ENCODE peak calls at places on chromosomes 3 and 15, in seven cellular contexts. One of them, this sample, is unnamed.

GRCh38 chr3:99753268-99753975 is 64.2 kb upstream of the CMSS1 start:
- DNase-seq in heart left ventricle: peak
- DNase-seq in transverse colon: no peak
- DNase-seq in A549: peak
- DNase-seq in stomach: no peak
- DNase-seq in GM23338: peak
- DNase-seq in cardiac muscle cell: peak
- DNase-seq in this sample: no peak

GRCh38 chr15:88454867-88455810 is 12.0 kb downstream of the MRPL46 start:
- DNase-seq in heart left ventricle: peak
- DNase-seq in transverse colon: peak
- DNase-seq in A549: peak
- DNase-seq in stomach: peak
- DNase-seq in GM23338: peak
- DNase-seq in cardiac muscle cell: peak
- DNase-seq in this sample: no peak

GRCh38 chr3:194687638-194688206 is 2.0 kb downstream of the FAM43A start:
- DNase-seq in heart left ventricle: peak
- DNase-seq in transverse colon: peak
- DNase-seq in A549: peak
- DNase-seq in stomach: peak
- DNase-seq in GM23338: peak
- DNase-seq in cardiac muscle cell: peak
- DNase-seq in this sample: peak

GRCh38 chr3:10925436-10926260 is 66.9 kb upstream of the SLC6A1 start:
- DNase-seq in heart left ventricle: no peak
- DNase-seq in transverse colon: no peak
- DNase-seq in A549: no peak
- DNase-seq in stomach: no peak
- DNase-seq in GM23338: no peak
- DNase-seq in cardiac muscle cell: no peak
- DNase-seq in this sample: no peak

GRCh38 chr3:9422712-9423424 is 25.5 kb downstream of the SETD5 start:
- DNase-seq in heart left ventricle: peak
- DNase-seq in transverse colon: peak
- DNase-seq in A549: peak
- DNase-seq in stomach: peak
- DNase-seq in GM23338: peak
- DNase-seq in cardiac muscle cell: peak
- DNase-seq in this sample: no peak

GRCh38 chr3:13702226-13702820 is 153.4 kb downstream of the FBLN2 start:
- DNase-seq in heart left ventricle: no peak
- DNase-seq in transverse colon: no peak
- DNase-seq in A549: no peak
- DNase-seq in stomach: no peak
- DNase-seq in GM23338: no peak
- DNase-seq in cardiac muscle cell: no peak
- DNase-seq in this sample: peak

GRCh38 chr15:64596701-64597468 is 136.5 kb downstream of the ZNF609 start:
- DNase-seq in heart left ventricle: peak
- DNase-seq in transverse colon: no peak
- DNase-seq in A549: peak
- DNase-seq in stomach: no peak
- DNase-seq in GM23338: peak
- DNase-seq in cardiac muscle cell: peak
- DNase-seq in this sample: no peak

GRCh38 chr15:40347559-40348470 is 3.0 kb upstream of the PHGR1 start:
- DNase-seq in heart left ventricle: no peak
- DNase-seq in transverse colon: peak
- DNase-seq in A549: no peak
- DNase-seq in stomach: peak
- DNase-seq in GM23338: no peak
- DNase-seq in cardiac muscle cell: no peak
- DNase-seq in this sample: no peak

GRCh38 chr15:59250249-59250648 is 43.6 kb downstream of the LDHAL6B start:
- DNase-seq in heart left ventricle: no peak
- DNase-seq in transverse colon: no peak
- DNase-seq in A549: no peak
- DNase-seq in stomach: no peak
- DNase-seq in GM23338: no peak
- DNase-seq in cardiac muscle cell: no peak
- DNase-seq in this sample: no peak

DNA sequence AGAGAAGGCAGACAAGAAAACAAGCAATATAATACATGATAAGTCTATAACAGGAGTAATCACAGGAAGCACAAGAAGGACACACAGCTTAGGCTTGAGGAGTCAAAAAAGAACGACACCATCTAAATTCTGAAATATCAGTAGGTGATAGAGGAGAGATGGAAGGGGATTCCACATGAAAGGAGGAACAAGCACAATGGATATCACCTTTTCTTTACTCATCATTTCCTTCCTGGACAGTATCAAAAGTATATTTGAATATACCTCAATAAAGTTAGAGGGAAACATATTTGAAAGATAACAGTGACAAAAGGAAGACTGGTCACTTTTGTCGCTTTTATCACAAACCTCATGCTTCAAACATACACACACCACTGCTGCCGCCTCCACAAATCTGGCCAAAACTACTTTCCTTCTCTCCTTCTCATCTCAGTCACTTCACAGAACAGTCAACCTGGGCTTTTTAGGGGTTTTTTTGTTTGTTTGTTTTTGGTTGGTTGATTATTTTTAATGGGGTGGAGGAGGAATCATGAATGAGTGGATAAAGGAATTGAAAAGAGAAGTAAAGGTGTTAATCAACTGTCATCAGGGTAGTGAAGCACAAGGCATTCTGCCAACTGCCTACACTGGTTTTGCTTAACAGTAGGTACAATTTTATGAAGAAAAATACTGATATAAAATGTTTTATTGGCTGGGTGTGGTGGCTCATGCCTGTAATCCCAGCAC is 18.5 kb downstream of the DENND4A start:
- DNase-seq in heart left ventricle: no peak
- DNase-seq in transverse colon: peak
- DNase-seq in A549: no peak
- DNase-seq in stomach: no peak
- DNase-seq in GM23338: no peak
- DNase-seq in cardiac muscle cell: no peak
- DNase-seq in this sample: no peak
- H3K27ac ChIP-seq in heart left ventricle: no peak
- H3K27ac ChIP-seq in transverse colon: no peak
- H3K27ac ChIP-seq in A549: no peak
- H3K27ac ChIP-seq in stomach: no peak
- H3K27ac ChIP-seq in GM23338: peak
- H3K27ac ChIP-seq in cardiac muscle cell: no peak
- H3K27ac ChIP-seq in this sample: no peak

DNA sequence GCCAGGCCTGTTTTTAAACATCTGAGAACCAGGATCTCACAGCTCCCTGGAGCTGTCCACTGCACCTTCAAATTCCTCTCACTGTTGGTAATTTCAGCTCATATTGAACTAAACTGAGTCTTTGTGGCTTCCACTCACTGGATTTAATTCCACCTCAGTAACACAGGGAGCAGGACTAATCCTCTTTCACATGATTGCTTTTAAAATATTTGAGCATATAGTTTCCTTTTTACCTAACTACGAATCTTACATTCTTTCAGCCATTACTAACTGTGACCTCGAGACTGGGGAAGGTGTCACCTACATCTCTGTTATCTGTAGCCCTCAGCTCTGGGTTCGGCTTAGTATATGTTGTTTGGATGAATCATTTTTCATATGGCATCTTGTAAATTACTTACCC is 194.3 kb upstream of the C2CD4B start:
- DNase-seq in heart left ventricle: no peak
- DNase-seq in transverse colon: no peak
- DNase-seq in A549: no peak
- DNase-seq in stomach: no peak
- DNase-seq in GM23338: no peak
- DNase-seq in cardiac muscle cell: no peak
- DNase-seq in this sample: no peak
- H3K4me3 ChIP-seq in heart left ventricle: no peak
- H3K4me3 ChIP-seq in transverse colon: no peak
- H3K4me3 ChIP-seq in A549: no peak
- H3K4me3 ChIP-seq in stomach: no peak
- H3K4me3 ChIP-seq in GM23338: no peak
- H3K4me3 ChIP-seq in cardiac muscle cell: no peak
- H3K4me3 ChIP-seq in this sample: no peak

GRCh38 chr3:184485256-184485655 is 76.3 kb upstream of the EPHB3 start:
- DNase-seq in heart left ventricle: no peak
- DNase-seq in transverse colon: no peak
- DNase-seq in A549: no peak
- DNase-seq in stomach: no peak
- DNase-seq in GM23338: no peak
- DNase-seq in cardiac muscle cell: no peak
- DNase-seq in this sample: no peak

GRCh38 chr3:184489457-184489856 is 72.1 kb upstream of the EPHB3 start:
- DNase-seq in heart left ventricle: no peak
- DNase-seq in transverse colon: no peak
- DNase-seq in A549: no peak
- DNase-seq in stomach: no peak
- DNase-seq in GM23338: no peak
- DNase-seq in cardiac muscle cell: no peak
- DNase-seq in this sample: no peak

GRCh38 chr3:184485906-184486305 is 75.7 kb upstream of the EPHB3 start:
- DNase-seq in heart left ventricle: no peak
- DNase-seq in transverse colon: no peak
- DNase-seq in A549: no peak
- DNase-seq in stomach: no peak
- DNase-seq in GM23338: no peak
- DNase-seq in cardiac muscle cell: no peak
- DNase-seq in this sample: no peak

GRCh38 chr3:184488577-184488976 is 73.0 kb upstream of the EPHB3 start:
- DNase-seq in heart left ventricle: no peak
- DNase-seq in transverse colon: no peak
- DNase-seq in A549: no peak
- DNase-seq in stomach: no peak
- DNase-seq in GM23338: no peak
- DNase-seq in cardiac muscle cell: no peak
- DNase-seq in this sample: no peak

DNA sequence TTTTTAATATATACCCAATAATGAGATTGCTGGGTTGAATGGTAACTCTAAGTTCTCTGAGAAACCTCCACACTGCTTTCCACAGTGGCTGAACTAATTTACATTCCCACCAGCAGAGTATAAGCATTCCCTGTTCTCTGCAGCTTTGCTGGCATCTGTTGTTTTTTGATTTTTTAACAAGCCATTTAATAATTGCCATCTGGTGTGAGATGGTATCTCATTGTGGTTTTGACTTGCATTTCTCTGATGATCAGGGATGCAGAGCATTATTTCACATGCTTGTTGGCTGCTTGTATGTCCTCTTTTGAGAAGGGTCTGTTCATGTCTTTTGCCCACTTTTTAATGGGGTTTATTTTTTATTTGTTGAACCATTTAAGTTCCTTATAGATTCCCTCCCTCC is 75.0 kb upstream of the EPHB3 start:
- DNase-seq in heart left ventricle: no peak
- DNase-seq in transverse colon: no peak
- DNase-seq in A549: no peak
- DNase-seq in stomach: no peak
- DNase-seq in GM23338: no peak
- DNase-seq in cardiac muscle cell: no peak
- DNase-seq in this sample: no peak
- TF ChIP-seq CTCF in heart left ventricle: no peak
- TF ChIP-seq CTCF in transverse colon: no peak
- TF ChIP-seq CTCF in A549: no peak
- TF ChIP-seq CTCF in stomach: no peak
- TF ChIP-seq CTCF in GM23338: no peak
- TF ChIP-seq CTCF in cardiac muscle cell: no peak
- TF ChIP-seq CTCF in this sample: no peak

GRCh38 chr3:48561045-48561736 is 2.4 kb downstream of the UCN2 start:
- DNase-seq in heart left ventricle: peak
- DNase-seq in transverse colon: peak
- DNase-seq in A549: no peak
- DNase-seq in stomach: peak
- DNase-seq in GM23338: peak
- DNase-seq in cardiac muscle cell: peak
- DNase-seq in this sample: peak
- H3K27ac ChIP-seq in heart left ventricle: peak
- H3K27ac ChIP-seq in transverse colon: peak
- H3K27ac ChIP-seq in A549: peak
- H3K27ac ChIP-seq in stomach: peak
- H3K27ac ChIP-seq in GM23338: no peak
- H3K27ac ChIP-seq in cardiac muscle cell: peak
- H3K27ac ChIP-seq in this sample: no peak

DNA sequence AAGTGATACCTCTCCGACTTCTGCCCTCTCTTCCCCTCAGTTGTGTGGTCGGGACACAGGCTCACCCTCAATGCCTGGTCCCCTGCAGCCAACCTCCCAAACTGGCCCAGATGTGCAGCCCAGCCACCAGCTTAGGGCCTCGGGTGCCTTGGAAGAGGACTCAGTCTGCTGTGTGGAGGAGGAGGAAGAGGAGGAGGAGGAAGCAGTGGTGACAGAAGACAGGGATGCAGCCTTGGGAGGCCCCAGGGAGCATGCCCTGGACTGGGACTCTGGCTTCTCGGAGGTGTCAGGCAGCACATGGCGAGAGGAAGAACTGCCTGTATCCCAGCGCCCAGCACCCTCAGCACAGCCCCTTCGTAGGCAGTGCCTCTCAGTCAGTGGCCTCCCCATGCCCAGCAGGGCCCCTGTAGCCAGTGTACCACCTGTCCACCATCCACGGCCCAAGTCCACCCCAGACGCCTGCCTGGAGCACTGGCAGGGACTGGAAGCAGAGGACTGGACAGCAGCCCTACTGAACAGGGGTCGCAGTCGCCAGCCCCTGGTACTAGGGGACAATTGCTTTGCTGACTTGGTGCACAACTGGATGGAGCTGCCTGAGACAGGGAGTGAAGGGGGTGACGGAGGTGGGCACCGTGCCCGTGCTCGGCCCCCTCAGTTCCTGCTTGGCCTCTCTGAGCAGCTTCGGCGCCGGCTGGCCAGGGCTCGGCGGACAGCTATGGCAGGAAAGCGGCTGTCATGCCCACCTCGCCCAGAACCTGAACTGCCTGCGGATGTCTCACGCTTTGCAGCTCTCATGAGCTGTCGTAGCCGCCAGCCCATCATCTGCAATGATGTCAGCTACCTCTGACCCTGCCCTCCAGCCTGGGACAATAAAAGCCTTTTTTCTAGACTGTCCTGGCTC is 1.3 kb downstream of the INKA1 start:
- DNase-seq in heart left ventricle: peak
- DNase-seq in transverse colon: no peak
- DNase-seq in A549: no peak
- DNase-seq in stomach: no peak
- DNase-seq in GM23338: no peak
- DNase-seq in cardiac muscle cell: no peak
- DNase-seq in this sample: no peak
- H3K4me3 ChIP-seq in heart left ventricle: peak
- H3K4me3 ChIP-seq in transverse colon: no peak
- H3K4me3 ChIP-seq in A549: no peak
- H3K4me3 ChIP-seq in stomach: peak
- H3K4me3 ChIP-seq in GM23338: peak
- H3K4me3 ChIP-seq in cardiac muscle cell: no peak
- H3K4me3 ChIP-seq in this sample: peak

This sample was measured in upper lobe of right lung.